ENCODE peak calls at places on chromosome 15, in seven cellular contexts. P is spleen, D is right lobe of liver, S is body of pancreas, C is mesendoderm, N is right cardiac atrium, X is upper lobe of left lung. F is an unnamed sample. For H3K4me1 and H3K27me3, the result is how much of the 10 kb centered on the place peaks cover.

GRCh38 chr15:60751985-60752952 is 273.3 kb upstream of the ICE2 start:
- DNase-seq in P (no peak), D (peak), S (peak), C (no peak), N (peak), X (peak), F (no peak)

GRCh38 chr15:52438047-52438446 is 90.6 kb downstream of the MYO5A start:
- DNase-seq in P (no peak), D (no peak), S (no peak), C (no peak), N (no peak), X (peak), F (no peak)

GRCh38 chr15:85112997-85113396 is 131.3 kb downstream of the PDE8A start:
- DNase-seq in P (no peak), D (no peak), S (no peak), C (no peak), N (no peak), X (no peak), F (no peak)

GRCh38 chr15:77944002-77944867 is 133.3 kb downstream of the TBC1D2B start:
- DNase-seq in P (peak), D (peak), S (peak), C (peak), N (peak), X (peak), F (no peak)

GRCh38 chr15:101044625-101045235 is 125.6 kb downstream of the LRRK1 start:
- DNase-seq in P (peak), D (no peak), S (no peak), C (no peak), N (peak), X (no peak), F (no peak)

GRCh38 chr15:40439461-40440299 is 1.1 kb upstream of the BAHD1 start:
- DNase-seq in P (peak), D (no peak), S (peak), C (peak), N (peak), X (peak), F (no peak)

GRCh38 chr15:29687939-29688884 is 134.1 kb downstream of the TJP1 start:
- DNase-seq in P (peak), D (no peak), S (peak), C (no peak), N (no peak), X (no peak), F (no peak)

GRCh38 chr15:51634591-51635198 is 12.1 kb upstream of the DMXL2 start:
- DNase-seq in P (no peak), D (no peak), S (no peak), C (no peak), N (no peak), X (no peak), F (no peak)

GRCh38 chr15:58043192-58043903 is 22.2 kb downstream of the ALDH1A2 start:
- DNase-seq in P (no peak), D (peak), S (peak), C (peak), N (no peak), X (peak), F (peak)

GRCh38 chr15:85571780-85572179 is 191.4 kb downstream of the AKAP13 start:
- DNase-seq in P (no peak), D (no peak), S (no peak), C (peak), N (no peak), X (no peak), F (no peak)

GRCh38 chr15:37014137-37014536 is 86.2 kb downstream of the MEIS2 start:
- DNase-seq in P (no peak), D (no peak), S (no peak), C (no peak), N (no peak), X (no peak), F (no peak)

DNA sequence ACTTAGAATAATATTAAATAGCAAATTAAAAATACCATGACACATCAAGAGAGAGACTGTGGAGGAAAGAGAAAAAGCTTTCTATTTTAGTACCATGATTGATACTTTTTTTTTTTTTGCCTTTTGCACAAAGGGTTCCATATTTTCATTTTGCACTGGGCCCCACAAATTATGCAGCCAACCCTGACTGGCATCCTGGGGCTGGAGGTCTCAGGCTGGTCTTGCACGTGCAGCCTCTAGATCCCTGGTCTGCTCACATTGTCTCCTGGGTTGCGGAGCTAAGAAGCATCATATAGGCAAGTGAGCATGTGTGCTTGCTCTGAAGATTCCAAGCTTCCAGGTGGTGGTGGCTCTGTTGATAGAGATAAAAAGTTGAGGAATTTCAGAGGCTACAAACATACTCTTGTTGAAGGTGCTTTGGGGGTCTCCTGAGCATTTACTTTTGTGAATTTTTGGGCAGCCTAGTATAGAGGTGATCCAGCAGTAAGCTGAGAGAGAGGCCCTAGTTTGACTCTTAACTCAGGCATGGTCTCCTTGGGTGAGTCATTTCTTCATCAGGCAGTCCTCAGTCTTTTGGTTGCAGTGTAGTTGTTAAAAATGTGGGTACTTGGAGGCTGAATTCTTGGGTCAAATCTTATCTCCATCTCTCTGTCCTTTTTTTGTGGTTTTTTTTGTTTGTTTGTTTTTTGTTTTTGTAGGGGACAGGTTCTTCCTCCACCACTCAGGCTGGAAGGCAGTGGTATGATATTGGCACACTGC is 31.3 kb downstream of the SMAD3 start:
- DNase-seq in P (no peak), D (no peak), S (no peak), C (no peak), N (no peak), X (no peak), F (no peak)
- H3K4me1 ChIP-seq in P (half or more), D (under half), S (under half), C (under half), N (under half), X (under half), F (half or more)

GRCh38 chr15:63374686-63375520 is 6.7 kb downstream of the CA12 start:
- DNase-seq in P (peak), D (no peak), S (no peak), C (no peak), N (no peak), X (peak), F (no peak)
- H3K27ac ChIP-seq in P (peak), D (no peak), S (peak), C (no peak), N (no peak), X (peak), F (no peak)

DNA sequence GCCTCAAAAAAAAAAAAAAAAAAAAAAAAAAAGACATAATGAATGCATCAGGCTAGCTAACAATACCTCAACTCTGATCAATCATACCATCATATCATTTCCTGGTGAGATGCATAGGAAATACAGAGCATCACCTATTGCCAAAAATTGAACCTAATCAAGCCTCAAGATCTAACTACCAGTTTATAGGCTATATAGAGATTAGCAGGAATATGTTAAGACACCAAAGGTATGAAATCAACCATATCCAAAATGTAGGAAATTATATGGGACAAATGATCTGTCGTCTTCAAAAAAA is 387 bp upstream of the VPS33B start:
- DNase-seq in P (no peak), D (no peak), S (no peak), C (no peak), N (no peak), X (no peak), F (no peak)
- H3K27me3 ChIP-seq in P (under half), D (under half), S (under half), C (under half), N (under half), X (under half), F (under half)

DNA sequence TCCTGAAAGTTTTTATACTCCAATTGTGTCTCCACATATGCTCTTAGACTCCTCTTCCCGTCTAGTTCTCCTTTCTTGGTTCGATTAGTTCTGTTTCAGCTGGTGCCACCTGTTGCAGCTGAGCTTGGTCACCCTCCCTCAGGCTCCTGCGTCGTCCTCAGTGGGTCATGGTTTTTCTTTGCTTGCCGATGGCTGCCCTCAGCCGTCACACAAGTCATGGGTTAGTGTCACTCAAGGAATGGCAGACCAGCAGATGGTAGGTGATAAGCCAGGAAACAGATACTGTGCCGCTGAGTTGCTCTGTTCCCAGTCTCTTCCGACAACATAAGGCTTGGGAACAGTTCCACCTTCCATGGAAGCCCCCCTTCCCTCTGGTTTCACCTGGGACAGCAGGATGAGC is 109.9 kb downstream of the IGF1R start:
- DNase-seq in P (no peak), D (no peak), S (no peak), C (no peak), N (no peak), X (no peak), F (no peak)
- H3K4me1 ChIP-seq in P (under half), D (under half), S (under half), C (under half), N (under half), X (under half), F (under half)

DNA sequence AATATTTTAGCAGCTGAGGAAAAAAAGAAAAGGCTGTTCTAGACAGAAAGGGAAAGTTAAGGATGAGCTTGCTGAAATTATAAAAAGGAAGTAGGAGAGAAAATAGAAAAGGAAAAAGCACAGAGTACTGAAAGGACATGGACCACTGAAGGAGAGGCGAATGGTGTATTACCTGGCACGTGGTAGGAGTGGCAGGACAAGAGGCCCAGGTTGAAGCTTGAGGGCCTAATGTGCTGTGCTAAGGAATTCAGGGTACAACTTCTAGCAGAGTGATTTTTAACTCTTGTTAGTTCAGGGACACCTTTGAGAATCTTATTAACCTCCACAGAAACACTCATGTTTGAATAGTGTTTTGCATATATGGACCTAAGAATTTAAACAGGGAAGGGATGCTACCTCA is 60.0 kb upstream of the CRTC3 start:
- DNase-seq in P (no peak), D (no peak), S (no peak), C (no peak), N (no peak), X (no peak), F (no peak)
- H3K27ac ChIP-seq in P (no peak), D (no peak), S (no peak), C (no peak), N (no peak), X (no peak), F (no peak)